ENCODE peak calls at places on chromosomes 13 and 19, in nine cellular contexts. B, R, Q, F, N, K, P, S and A are unnamed samples.

GRCh38 chr13:88896466-88896865 is 1225.3 kb downstream of the SLITRK5 start:
- DNase-seq in K (no peak), N (no peak), R (no peak), P (no peak), S (no peak), B (no peak), F (no peak), Q (no peak), A (no peak)

GRCh38 chr19:12318782-12319413 is 14.5 kb downstream of the ZNF563 start:
- DNase-seq in R (no peak), S (no peak), P (no peak), F (no peak), Q (no peak), K (no peak), N (no peak), B (no peak), A (no peak)

GRCh38 chr13:74290324-74290773 is 156.1 kb upstream of the KLF12 start:
- DNase-seq in B (no peak), P (no peak), K (no peak), F (no peak), R (peak), S (no peak), Q (peak), N (peak), A (peak)

GRCh38 chr13:45718063-45718462 is 15.9 kb downstream of the CBY2 start:
- DNase-seq in S (no peak), P (no peak), R (no peak), F (no peak), B (no peak), N (no peak), Q (no peak), K (peak), A (peak)

GRCh38 chr19:21335721-21336120 is 6.5 kb upstream of the ZNF708 start:
- DNase-seq in F (no peak), B (no peak), K (no peak), S (no peak), P (no peak), N (no peak), R (no peak), Q (no peak), A (no peak)

GRCh38 chr19:50252111-50252886 is 48.9 kb downstream of the MYH14 start:
- DNase-seq in Q (no peak), P (no peak), B (no peak), K (no peak), N (no peak), R (no peak), S (peak), F (no peak), A (no peak)

GRCh38 chr19:12996542-12997094 is 1.3 kb downstream of the NFIX start:
- DNase-seq in R (no peak), N (no peak), P (no peak), S (no peak), F (no peak), Q (no peak), B (no peak), K (no peak), A (no peak)

GRCh38 chr13:112821340-112822055 is 131.7 kb downstream of the ATP11A start:
- DNase-seq in B (no peak), K (no peak), F (no peak), R (no peak), S (no peak), P (no peak), N (no peak), Q (no peak), A (no peak)

GRCh38 chr19:20247016-20247683 is 80.1 kb downstream of the ZNF486 start:
- DNase-seq in B (peak), F (no peak), R (no peak), N (no peak), P (no peak), Q (no peak), K (no peak), S (peak), A (peak)

GRCh38 chr19:2549701-2550191 is 73.8 kb downstream of the GADD45B start:
- DNase-seq in N (no peak), F (no peak), P (no peak), K (no peak), Q (no peak), R (peak), B (no peak), S (no peak), A (no peak)

GRCh38 chr19:12126707-12127106 is 13.4 kb downstream of the ZNF20 start:
- DNase-seq in R (no peak), Q (no peak), B (no peak), F (no peak), K (no peak), P (no peak), S (no peak), N (no peak), A (no peak)

GRCh38 chr13:98795220-98795619 is 42.7 kb upstream of the SLC15A1 start:
- DNase-seq in N (no peak), P (no peak), R (no peak), B (no peak), S (no peak), Q (no peak), K (no peak), F (no peak), A (no peak)

GRCh38 chr19:57110592-57111328 is 9.0 kb upstream of the USP29 start:
- DNase-seq in N (no peak), R (no peak), F (no peak), Q (no peak), S (no peak), K (no peak), P (no peak), B (no peak), A (no peak)

GRCh38 chr13:50713849-50714248 is 129.6 kb downstream of the DLEU7 start:
- DNase-seq in F (no peak), R (peak), K (no peak), B (no peak), N (no peak), S (no peak), Q (no peak), P (no peak), A (no peak)

GRCh38 chr19:7756258-7756657 is 6.8 kb upstream of the CLEC4M start:
- DNase-seq in S (no peak), K (no peak), B (no peak), Q (no peak), N (no peak), R (no peak), P (no peak), F (no peak), A (no peak)

GRCh38 chr13:99686944-99687382 is 185.7 kb downstream of the TM9SF2 start:
- DNase-seq in R (no peak), K (no peak), S (no peak), F (no peak), Q (no peak), B (no peak), P (no peak), N (no peak), A (peak)

GRCh38 chr19:40191836-40192646 is 815 bp downstream of the MAP3K10 start:
- DNase-seq in P (no peak), B (no peak), K (peak), R (no peak), N (no peak), S (peak), Q (no peak), F (no peak), A (peak)

GRCh38 chr19:49793561-49793840 is 19.6 kb downstream of the FUZ start:
- DNase-seq in R (no peak), B (no peak), S (no peak), Q (no peak), F (no peak), P (no peak), N (no peak), K (no peak), A (no peak)

GRCh38 chr13:42396501-42396900 is 124.5 kb downstream of the AKAP11 start:
- DNase-seq in B (no peak), P (no peak), K (no peak), R (no peak), F (no peak), S (no peak), N (no peak), Q (peak), A (no peak)

GRCh38 chr19:49324801-49325491 is at the start of gene SLC6A16:
- DNase-seq in N (no peak), F (no peak), R (no peak), Q (no peak), P (no peak), K (no peak), S (no peak), B (no peak), A (no peak)

GRCh38 chr19:55341191-55342043 is 1.7 kb downstream of the KMT5C start:
- DNase-seq in Q (peak), P (no peak), B (peak), F (no peak), S (peak), K (peak), N (peak), R (no peak), A (peak)

GRCh38 chr19:42441047-42441440 is 1.7 kb downstream of the CXCL17 start:
- DNase-seq in P (no peak), Q (no peak), S (no peak), F (no peak), R (no peak), K (no peak), N (no peak), B (no peak), A (peak)

GRCh38 chr13:50085063-50085462 is 69.8 kb downstream of the KCNRG start:
- DNase-seq in S (peak), N (no peak), Q (no peak), P (no peak), R (no peak), F (no peak), K (no peak), B (no peak), A (peak)

GRCh38 chr19:18777725-18778389 is 13.2 kb downstream of the COMP start:
- DNase-seq in S (no peak), F (no peak), Q (no peak), K (no peak), B (no peak), R (no peak), P (no peak), N (no peak), A (no peak)